ENCODE peak calls at places on chromosomes 5 and 9, in eight cellular contexts. One of them, this sample, is unnamed.

GRCh38 chr5:91312698-91313097 is 70.4 kb downstream of the ARRDC3 start:
- DNase-seq in NCI-H1092: no peak
- DNase-seq in stimulated activated naive CD4-positive, alpha-beta T cell: no peak
- DNase-seq in astrocyte of the cerebellum: no peak
- DNase-seq in hypothalamus: no peak
- DNase-seq in cardiac fibroblast: peak; percentile 36
- DNase-seq in SIG-M5: no peak
- DNase-seq in ovary: no peak
- DNase-seq in this sample: no peak

GRCh38 chr5:110297152-110297670 is 429.3 kb downstream of the TMEM232 start:
- DNase-seq in SIG-M5: no peak
- DNase-seq in stimulated activated naive CD4-positive, alpha-beta T cell: no peak
- DNase-seq in ovary: no peak
- DNase-seq in cardiac fibroblast: no peak
- DNase-seq in NCI-H1092: no peak
- DNase-seq in hypothalamus: no peak
- DNase-seq in astrocyte of the cerebellum: no peak
- DNase-seq in this sample: no peak

GRCh38 chr9:97560851-97561250 is 59.4 kb downstream of the TMOD1 start:
- DNase-seq in hypothalamus: no peak
- DNase-seq in ovary: no peak
- DNase-seq in SIG-M5: no peak
- DNase-seq in stimulated activated naive CD4-positive, alpha-beta T cell: no peak
- DNase-seq in astrocyte of the cerebellum: no peak
- DNase-seq in cardiac fibroblast: no peak
- DNase-seq in NCI-H1092: no peak
- DNase-seq in this sample: no peak

GRCh38 chr5:26569241-26569928 is 469.0 kb downstream of the CDH9 start:
- DNase-seq in cardiac fibroblast: no peak
- DNase-seq in stimulated activated naive CD4-positive, alpha-beta T cell: no peak
- DNase-seq in astrocyte of the cerebellum: no peak
- DNase-seq in ovary: no peak
- DNase-seq in SIG-M5: no peak
- DNase-seq in hypothalamus: no peak
- DNase-seq in NCI-H1092: no peak
- DNase-seq in this sample: no peak

GRCh38 chr5:82363524-82363923 is 85.4 kb upstream of the RPS23 start:
- DNase-seq in NCI-H1092: no peak
- DNase-seq in ovary: no peak
- DNase-seq in hypothalamus: no peak
- DNase-seq in astrocyte of the cerebellum: no peak
- DNase-seq in stimulated activated naive CD4-positive, alpha-beta T cell: no peak
- DNase-seq in SIG-M5: no peak
- DNase-seq in cardiac fibroblast: no peak
- DNase-seq in this sample: no peak

GRCh38 chr5:153959134-153959957 is 79.4 kb downstream of the FAM114A2 start:
- DNase-seq in hypothalamus: peak; percentile 22
- DNase-seq in NCI-H1092: no peak
- DNase-seq in stimulated activated naive CD4-positive, alpha-beta T cell: no peak
- DNase-seq in astrocyte of the cerebellum: peak; percentile 43
- DNase-seq in ovary: no peak
- DNase-seq in cardiac fibroblast: peak; percentile 16
- DNase-seq in SIG-M5: no peak
- DNase-seq in this sample: peak; percentile 26

GRCh38 chr5:88820581-88820980 is 62.4 kb downstream of the MEF2C start:
- DNase-seq in hypothalamus: no peak
- DNase-seq in astrocyte of the cerebellum: no peak
- DNase-seq in cardiac fibroblast: no peak
- DNase-seq in NCI-H1092: no peak
- DNase-seq in stimulated activated naive CD4-positive, alpha-beta T cell: no peak
- DNase-seq in ovary: no peak
- DNase-seq in SIG-M5: no peak
- DNase-seq in this sample: no peak

GRCh38 chr5:135973323-135974018 is 18.7 kb upstream of the LECT2 start:
- DNase-seq in ovary: no peak
- DNase-seq in hypothalamus: no peak
- DNase-seq in stimulated activated naive CD4-positive, alpha-beta T cell: no peak
- DNase-seq in NCI-H1092: no peak
- DNase-seq in SIG-M5: no peak
- DNase-seq in cardiac fibroblast: peak; percentile 90
- DNase-seq in astrocyte of the cerebellum: no peak
- DNase-seq in this sample: no peak

GRCh38 chr9:70411930-70412677 is 2.4 kb downstream of the KLF9 start:
- DNase-seq in ovary: peak; percentile 77
- DNase-seq in SIG-M5: no peak
- DNase-seq in stimulated activated naive CD4-positive, alpha-beta T cell: peak; percentile 72
- DNase-seq in NCI-H1092: no peak
- DNase-seq in cardiac fibroblast: peak; percentile 97
- DNase-seq in hypothalamus: no peak
- DNase-seq in astrocyte of the cerebellum: no peak
- DNase-seq in this sample: no peak

GRCh38 chr9:128494108-128494742 is 10.3 kb upstream of the GLE1 start:
- DNase-seq in astrocyte of the cerebellum: no peak
- DNase-seq in cardiac fibroblast: peak; percentile 46
- DNase-seq in SIG-M5: no peak
- DNase-seq in stimulated activated naive CD4-positive, alpha-beta T cell: peak; percentile 9
- DNase-seq in NCI-H1092: peak; percentile 68
- DNase-seq in hypothalamus: no peak
- DNase-seq in ovary: peak; percentile 73
- DNase-seq in this sample: no peak

GRCh38 chr9:116361558-116361957 is 208.0 kb downstream of the PAPPA start:
- DNase-seq in cardiac fibroblast: no peak
- DNase-seq in stimulated activated naive CD4-positive, alpha-beta T cell: no peak
- DNase-seq in SIG-M5: no peak
- DNase-seq in ovary: no peak
- DNase-seq in astrocyte of the cerebellum: no peak
- DNase-seq in NCI-H1092: no peak
- DNase-seq in hypothalamus: no peak
- DNase-seq in this sample: no peak

GRCh38 chr5:126614189-126614588 is 13.4 kb downstream of the PHAX start:
- DNase-seq in SIG-M5: no peak
- DNase-seq in cardiac fibroblast: no peak
- DNase-seq in hypothalamus: no peak
- DNase-seq in NCI-H1092: no peak
- DNase-seq in ovary: no peak
- DNase-seq in astrocyte of the cerebellum: no peak
- DNase-seq in stimulated activated naive CD4-positive, alpha-beta T cell: no peak
- DNase-seq in this sample: no peak

GRCh38 chr5:34474573-34475021 is 181.5 kb upstream of the RAI14 start:
- DNase-seq in astrocyte of the cerebellum: peak; percentile 49
- DNase-seq in hypothalamus: peak; percentile 15
- DNase-seq in cardiac fibroblast: peak; percentile 81
- DNase-seq in NCI-H1092: peak; percentile 41
- DNase-seq in ovary: no peak
- DNase-seq in stimulated activated naive CD4-positive, alpha-beta T cell: no peak
- DNase-seq in SIG-M5: no peak
- DNase-seq in this sample: no peak

GRCh38 chr5:108295588-108296368 is 86.1 kb downstream of the FBXL17 start:
- DNase-seq in stimulated activated naive CD4-positive, alpha-beta T cell: no peak
- DNase-seq in NCI-H1092: no peak
- DNase-seq in SIG-M5: no peak
- DNase-seq in ovary: no peak
- DNase-seq in astrocyte of the cerebellum: no peak
- DNase-seq in cardiac fibroblast: peak; percentile 77
- DNase-seq in hypothalamus: no peak
- DNase-seq in this sample: peak; percentile 3

GRCh38 chr9:14372437-14373318 is 58.7 kb upstream of the NFIB start:
- DNase-seq in stimulated activated naive CD4-positive, alpha-beta T cell: no peak
- DNase-seq in astrocyte of the cerebellum: no peak
- DNase-seq in cardiac fibroblast: peak; percentile 77
- DNase-seq in NCI-H1092: no peak
- DNase-seq in SIG-M5: no peak
- DNase-seq in hypothalamus: no peak
- DNase-seq in ovary: no peak
- DNase-seq in this sample: no peak

GRCh38 chr9:114779352-114779845 is 26.4 kb downstream of the TNFSF15 start:
- DNase-seq in astrocyte of the cerebellum: no peak
- DNase-seq in cardiac fibroblast: peak; percentile 17
- DNase-seq in NCI-H1092: peak; percentile 23
- DNase-seq in stimulated activated naive CD4-positive, alpha-beta T cell: no peak
- DNase-seq in hypothalamus: no peak
- DNase-seq in ovary: no peak
- DNase-seq in SIG-M5: no peak
- DNase-seq in this sample: no peak

GRCh38 chr9:124220551-124221451 is 36.9 kb upstream of the NEK6 start:
- DNase-seq in stimulated activated naive CD4-positive, alpha-beta T cell: no peak
- DNase-seq in ovary: no peak
- DNase-seq in cardiac fibroblast: peak; percentile 61
- DNase-seq in SIG-M5: no peak
- DNase-seq in astrocyte of the cerebellum: peak; percentile 40
- DNase-seq in NCI-H1092: peak; percentile 76
- DNase-seq in hypothalamus: peak; percentile 42
- DNase-seq in this sample: no peak

GRCh38 chr5:51495672-51496071 is 112.4 kb downstream of the ISL1 start:
- DNase-seq in hypothalamus: no peak
- DNase-seq in cardiac fibroblast: peak; percentile 14
- DNase-seq in NCI-H1092: no peak
- DNase-seq in SIG-M5: no peak
- DNase-seq in ovary: no peak
- DNase-seq in stimulated activated naive CD4-positive, alpha-beta T cell: no peak
- DNase-seq in astrocyte of the cerebellum: peak; percentile 11
- DNase-seq in this sample: peak; percentile 37

GRCh38 chr9:20552874-20553624 is 69.2 kb downstream of the MLLT3 start:
- DNase-seq in hypothalamus: no peak
- DNase-seq in SIG-M5: no peak
- DNase-seq in cardiac fibroblast: peak; percentile 44
- DNase-seq in NCI-H1092: no peak
- DNase-seq in stimulated activated naive CD4-positive, alpha-beta T cell: no peak
- DNase-seq in astrocyte of the cerebellum: no peak
- DNase-seq in ovary: no peak
- DNase-seq in this sample: no peak

GRCh38 chr5:149301744-149302380 is 30.2 kb downstream of the AFAP1L1 start:
- DNase-seq in cardiac fibroblast: peak; percentile 56
- DNase-seq in stimulated activated naive CD4-positive, alpha-beta T cell: no peak
- DNase-seq in SIG-M5: no peak
- DNase-seq in ovary: no peak
- DNase-seq in astrocyte of the cerebellum: no peak
- DNase-seq in hypothalamus: no peak
- DNase-seq in NCI-H1092: no peak
- DNase-seq in this sample: peak; percentile 36

GRCh38 chr9:121252104-121252851 is 15.7 kb upstream of the GSN start:
- DNase-seq in SIG-M5: no peak
- DNase-seq in astrocyte of the cerebellum: no peak
- DNase-seq in stimulated activated naive CD4-positive, alpha-beta T cell: no peak
- DNase-seq in NCI-H1092: no peak
- DNase-seq in cardiac fibroblast: no peak
- DNase-seq in hypothalamus: no peak
- DNase-seq in ovary: no peak
- DNase-seq in this sample: no peak

GRCh38 chr9:123400926-123401503 is 45.0 kb downstream of the CRB2 start:
- DNase-seq in NCI-H1092: no peak
- DNase-seq in hypothalamus: no peak
- DNase-seq in SIG-M5: no peak
- DNase-seq in stimulated activated naive CD4-positive, alpha-beta T cell: no peak
- DNase-seq in astrocyte of the cerebellum: no peak
- DNase-seq in cardiac fibroblast: no peak
- DNase-seq in ovary: no peak
- DNase-seq in this sample: no peak

GRCh38 chr5:142248853-142249462 is 75.9 kb downstream of the SPRY4 start:
- DNase-seq in ovary: no peak
- DNase-seq in hypothalamus: no peak
- DNase-seq in astrocyte of the cerebellum: no peak
- DNase-seq in NCI-H1092: no peak
- DNase-seq in cardiac fibroblast: no peak
- DNase-seq in SIG-M5: no peak
- DNase-seq in stimulated activated naive CD4-positive, alpha-beta T cell: no peak
- DNase-seq in this sample: no peak

GRCh38 chr5:123809594-123810172 is 297.7 kb downstream of the CSNK1G3 start:
- DNase-seq in NCI-H1092: peak; percentile 12
- DNase-seq in hypothalamus: no peak
- DNase-seq in SIG-M5: no peak
- DNase-seq in astrocyte of the cerebellum: no peak
- DNase-seq in stimulated activated naive CD4-positive, alpha-beta T cell: no peak
- DNase-seq in ovary: no peak
- DNase-seq in cardiac fibroblast: no peak
- DNase-seq in this sample: no peak

GRCh38 chr9:94017939-94018531 is 62.9 kb upstream of the BARX1 start:
- DNase-seq in astrocyte of the cerebellum: no peak
- DNase-seq in hypothalamus: no peak
- DNase-seq in NCI-H1092: no peak
- DNase-seq in cardiac fibroblast: peak; percentile 57
- DNase-seq in SIG-M5: no peak
- DNase-seq in stimulated activated naive CD4-positive, alpha-beta T cell: no peak
- DNase-seq in ovary: no peak
- DNase-seq in this sample: no peak

GRCh38 chr9:33517373-33517772 is 6.7 kb upstream of the ANKRD18B start:
- DNase-seq in ovary: no peak
- DNase-seq in SIG-M5: no peak
- DNase-seq in hypothalamus: no peak
- DNase-seq in cardiac fibroblast: peak; percentile 68
- DNase-seq in stimulated activated naive CD4-positive, alpha-beta T cell: no peak
- DNase-seq in astrocyte of the cerebellum: peak; percentile 26
- DNase-seq in NCI-H1092: no peak
- DNase-seq in this sample: no peak

GRCh38 chr5:40733842-40734563 is 21.8 kb downstream of the TTC33 start:
- DNase-seq in NCI-H1092: no peak
- DNase-seq in stimulated activated naive CD4-positive, alpha-beta T cell: no peak
- DNase-seq in SIG-M5: no peak
- DNase-seq in astrocyte of the cerebellum: no peak
- DNase-seq in ovary: no peak
- DNase-seq in cardiac fibroblast: no peak
- DNase-seq in hypothalamus: no peak
- DNase-seq in this sample: no peak

GRCh38 chr5:179255527-179256228 is 89.6 kb downstream of the ADAMTS2 start:
- DNase-seq in SIG-M5: no peak
- DNase-seq in cardiac fibroblast: no peak
- DNase-seq in NCI-H1092: no peak
- DNase-seq in astrocyte of the cerebellum: no peak
- DNase-seq in ovary: no peak
- DNase-seq in hypothalamus: no peak
- DNase-seq in stimulated activated naive CD4-positive, alpha-beta T cell: no peak
- DNase-seq in this sample: no peak

GRCh38 chr5:178126556-178126955 is 4.3 kb upstream of the RMND5B start:
- DNase-seq in stimulated activated naive CD4-positive, alpha-beta T cell: no peak
- DNase-seq in astrocyte of the cerebellum: no peak
- DNase-seq in hypothalamus: no peak
- DNase-seq in cardiac fibroblast: no peak
- DNase-seq in ovary: no peak
- DNase-seq in NCI-H1092: no peak
- DNase-seq in SIG-M5: no peak
- DNase-seq in this sample: no peak

GRCh38 chr5:132387649-132388117 is 18.2 kb downstream of the SLC22A5 start:
- DNase-seq in NCI-H1092: no peak
- DNase-seq in cardiac fibroblast: peak; percentile 91
- DNase-seq in astrocyte of the cerebellum: peak; percentile 100
- DNase-seq in stimulated activated naive CD4-positive, alpha-beta T cell: no peak
- DNase-seq in hypothalamus: no peak
- DNase-seq in SIG-M5: no peak
- DNase-seq in ovary: peak; percentile 63
- DNase-seq in this sample: peak; percentile 93

GRCh38 chr9:112726428-112726827 is 8.5 kb upstream of the INIP start:
- DNase-seq in cardiac fibroblast: no peak
- DNase-seq in SIG-M5: no peak
- DNase-seq in astrocyte of the cerebellum: no peak
- DNase-seq in ovary: no peak
- DNase-seq in NCI-H1092: no peak
- DNase-seq in stimulated activated naive CD4-positive, alpha-beta T cell: no peak
- DNase-seq in hypothalamus: no peak
- DNase-seq in this sample: no peak

GRCh38 chr5:133690746-133691145 is 78.4 kb upstream of the FSTL4 start:
- DNase-seq in astrocyte of the cerebellum: no peak
- DNase-seq in cardiac fibroblast: no peak
- DNase-seq in NCI-H1092: no peak
- DNase-seq in hypothalamus: no peak
- DNase-seq in ovary: no peak
- DNase-seq in SIG-M5: no peak
- DNase-seq in stimulated activated naive CD4-positive, alpha-beta T cell: no peak
- DNase-seq in this sample: no peak

GRCh38 chr5:135826994-135827671 is 7.3 kb upstream of the SLC25A48 start:
- DNase-seq in NCI-H1092: no peak
- DNase-seq in hypothalamus: no peak
- DNase-seq in cardiac fibroblast: no peak
- DNase-seq in astrocyte of the cerebellum: no peak
- DNase-seq in SIG-M5: no peak
- DNase-seq in stimulated activated naive CD4-positive, alpha-beta T cell: no peak
- DNase-seq in ovary: no peak
- DNase-seq in this sample: no peak

GRCh38 chr9:130212543-130213297 is 40.5 kb downstream of the NCS1 start:
- DNase-seq in astrocyte of the cerebellum: no peak
- DNase-seq in hypothalamus: no peak
- DNase-seq in ovary: no peak
- DNase-seq in NCI-H1092: no peak
- DNase-seq in cardiac fibroblast: no peak
- DNase-seq in stimulated activated naive CD4-positive, alpha-beta T cell: no peak
- DNase-seq in SIG-M5: no peak
- DNase-seq in this sample: no peak

This sample was measured in non-pigmented ciliary epithelial cell.